ENCODE peak calls at places on chromosome X, in nine cellular contexts. One of them, this sample, is unnamed.

GRCh38 chrX:139905743-139906142 is 27.1 kb downstream of the ATP11C start:
- DNase-seq in HCT116: no peak
- DNase-seq in stomach: no peak
- DNase-seq in GM12878: no peak
- DNase-seq in HepG2: no peak
- DNase-seq in upper lobe of left lung: no peak
- DNase-seq in sigmoid colon: no peak
- DNase-seq in H1: no peak
- DNase-seq in breast epithelium: no peak
- DNase-seq in this sample: no peak

GRCh38 chrX:49726966-49727365 is 31.2 kb upstream of the PAGE1 start:
- DNase-seq in breast epithelium: no peak
- DNase-seq in GM12878: no peak
- DNase-seq in HepG2: no peak
- DNase-seq in stomach: no peak
- DNase-seq in sigmoid colon: no peak
- DNase-seq in H1: no peak
- DNase-seq in upper lobe of left lung: no peak
- DNase-seq in HCT116: no peak
- DNase-seq in this sample: no peak

GRCh38 chrX:1400731-1401471 is 9.0 kb upstream of the SLC25A6 start:
- DNase-seq in upper lobe of left lung: no peak
- DNase-seq in H1: peak
- DNase-seq in HepG2: peak
- DNase-seq in breast epithelium: no peak
- DNase-seq in stomach: no peak
- DNase-seq in HCT116: peak
- DNase-seq in sigmoid colon: peak
- DNase-seq in GM12878: no peak
- DNase-seq in this sample: no peak

GRCh38 chrX:46461653-46462191 is 83.5 kb downstream of the ZNF674 start:
- DNase-seq in upper lobe of left lung: no peak
- DNase-seq in GM12878: peak
- DNase-seq in H1: no peak
- DNase-seq in breast epithelium: no peak
- DNase-seq in HCT116: no peak
- DNase-seq in HepG2: no peak
- DNase-seq in stomach: no peak
- DNase-seq in sigmoid colon: no peak
- DNase-seq in this sample: no peak

GRCh38 chrX:38864165-38864564 is 62.9 kb downstream of the MID1IP1 start:
- DNase-seq in sigmoid colon: no peak
- DNase-seq in breast epithelium: no peak
- DNase-seq in HepG2: no peak
- DNase-seq in HCT116: no peak
- DNase-seq in stomach: no peak
- DNase-seq in GM12878: no peak
- DNase-seq in H1: no peak
- DNase-seq in upper lobe of left lung: no peak
- DNase-seq in this sample: no peak

GRCh38 chrX:132497432-132497831 is 8.6 kb upstream of the MBNL3 start:
- DNase-seq in HepG2: no peak
- DNase-seq in breast epithelium: no peak
- DNase-seq in stomach: no peak
- DNase-seq in upper lobe of left lung: no peak
- DNase-seq in GM12878: no peak
- DNase-seq in H1: no peak
- DNase-seq in sigmoid colon: no peak
- DNase-seq in HCT116: no peak
- DNase-seq in this sample: no peak

GRCh38 chrX:7689791-7690412 is 153.1 kb upstream of the VCX start:
- DNase-seq in GM12878: no peak
- DNase-seq in HepG2: no peak
- DNase-seq in stomach: no peak
- DNase-seq in HCT116: no peak
- DNase-seq in sigmoid colon: no peak
- DNase-seq in H1: no peak
- DNase-seq in breast epithelium: no peak
- DNase-seq in upper lobe of left lung: no peak
- DNase-seq in this sample: no peak

GRCh38 chrX:40663078-40663740 is 15.8 kb upstream of the CXorf38 start:
- DNase-seq in upper lobe of left lung: no peak
- DNase-seq in HCT116: no peak
- DNase-seq in GM12878: no peak
- DNase-seq in breast epithelium: no peak
- DNase-seq in sigmoid colon: no peak
- DNase-seq in H1: no peak
- DNase-seq in stomach: no peak
- DNase-seq in HepG2: no peak
- DNase-seq in this sample: no peak

GRCh38 chrX:31136144-31136572 is 64.3 kb upstream of the FTHL17 start:
- DNase-seq in upper lobe of left lung: no peak
- DNase-seq in sigmoid colon: no peak
- DNase-seq in HCT116: no peak
- DNase-seq in H1: no peak
- DNase-seq in stomach: no peak
- DNase-seq in HepG2: no peak
- DNase-seq in breast epithelium: no peak
- DNase-seq in GM12878: peak
- DNase-seq in this sample: no peak

GRCh38 chrX:6856471-6856870 is 291.0 kb upstream of the STS start:
- DNase-seq in stomach: no peak
- DNase-seq in breast epithelium: no peak
- DNase-seq in H1: no peak
- DNase-seq in HCT116: no peak
- DNase-seq in HepG2: no peak
- DNase-seq in sigmoid colon: no peak
- DNase-seq in upper lobe of left lung: no peak
- DNase-seq in GM12878: no peak
- DNase-seq in this sample: no peak

GRCh38 chrX:147917700-147918694 is 6.3 kb downstream of the FMR1 start:
- DNase-seq in HepG2: no peak
- DNase-seq in breast epithelium: no peak
- DNase-seq in upper lobe of left lung: no peak
- DNase-seq in GM12878: peak
- DNase-seq in sigmoid colon: no peak
- DNase-seq in H1: no peak
- DNase-seq in stomach: no peak
- DNase-seq in HCT116: no peak
- DNase-seq in this sample: no peak

GRCh38 chrX:7746861-7747260 is 96.1 kb upstream of the VCX start:
- DNase-seq in GM12878: no peak
- DNase-seq in sigmoid colon: no peak
- DNase-seq in HepG2: no peak
- DNase-seq in upper lobe of left lung: no peak
- DNase-seq in H1: no peak
- DNase-seq in HCT116: no peak
- DNase-seq in breast epithelium: no peak
- DNase-seq in stomach: no peak
- DNase-seq in this sample: no peak

GRCh38 chrX:106263817-106264216 is 95.7 kb downstream of the PWWP3B start:
- DNase-seq in sigmoid colon: no peak
- DNase-seq in GM12878: no peak
- DNase-seq in H1: no peak
- DNase-seq in upper lobe of left lung: no peak
- DNase-seq in HepG2: no peak
- DNase-seq in breast epithelium: no peak
- DNase-seq in stomach: no peak
- DNase-seq in HCT116: no peak
- DNase-seq in this sample: no peak

GRCh38 chrX:10177620-10178019 is 20.8 kb downstream of the CLCN4 start:
- DNase-seq in stomach: no peak
- DNase-seq in breast epithelium: no peak
- DNase-seq in upper lobe of left lung: no peak
- DNase-seq in H1: no peak
- DNase-seq in HCT116: no peak
- DNase-seq in HepG2: no peak
- DNase-seq in GM12878: no peak
- DNase-seq in sigmoid colon: no peak
- DNase-seq in this sample: no peak

DNA sequence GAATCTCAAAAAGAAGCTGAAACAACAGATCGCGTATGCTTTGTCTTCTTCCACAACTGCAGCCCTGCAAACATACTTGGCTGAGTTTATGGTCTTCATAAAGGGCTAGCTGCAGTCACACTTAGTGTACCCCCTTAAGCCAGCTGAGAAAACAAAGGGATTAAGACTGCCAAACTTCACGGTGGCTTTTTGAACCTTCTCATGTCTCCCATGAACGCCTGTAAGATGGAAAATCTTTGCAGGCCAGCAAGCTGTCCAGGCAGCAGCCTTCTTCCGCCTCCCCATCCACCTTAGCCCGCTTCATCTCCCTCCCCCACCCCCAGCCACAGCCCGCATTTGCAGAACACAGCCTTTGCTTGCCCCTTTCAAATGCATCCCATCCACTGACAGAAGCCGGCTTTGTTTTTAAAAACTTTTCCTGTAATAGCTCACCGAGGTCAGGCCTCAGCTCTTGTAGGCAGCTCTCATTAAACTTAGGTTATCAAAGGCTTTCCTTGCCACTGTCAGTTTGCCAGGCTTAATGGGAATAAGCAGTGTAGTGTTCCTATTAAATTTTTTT is 113.8 kb upstream of the FAM9B start:
- DNase-seq in HepG2: no peak
- DNase-seq in H1: peak
- DNase-seq in GM12878: no peak
- DNase-seq in stomach: no peak
- DNase-seq in upper lobe of left lung: no peak
- DNase-seq in breast epithelium: no peak
- DNase-seq in sigmoid colon: no peak
- DNase-seq in HCT116: no peak
- DNase-seq in this sample: no peak
- TF ChIP-seq CTCF in HepG2: no peak
- TF ChIP-seq CTCF in H1: no peak
- TF ChIP-seq CTCF in GM12878: no peak
- TF ChIP-seq CTCF in stomach: no peak
- TF ChIP-seq CTCF in upper lobe of left lung: no peak
- TF ChIP-seq CTCF in breast epithelium: no peak
- TF ChIP-seq CTCF in sigmoid colon: no peak
- TF ChIP-seq CTCF in HCT116: no peak
- TF ChIP-seq CTCF in this sample: no peak

GRCh38 chrX:75229774-75230173 is 44.1 kb upstream of the UPRT start:
- DNase-seq in upper lobe of left lung: no peak
- DNase-seq in GM12878: peak
- DNase-seq in HepG2: no peak
- DNase-seq in H1: no peak
- DNase-seq in HCT116: no peak
- DNase-seq in stomach: no peak
- DNase-seq in breast epithelium: no peak
- DNase-seq in sigmoid colon: no peak
- DNase-seq in this sample: no peak
- H3K27ac ChIP-seq in upper lobe of left lung: no peak
- H3K27ac ChIP-seq in GM12878: no peak
- H3K27ac ChIP-seq in HepG2: no peak
- H3K27ac ChIP-seq in H1: no peak
- H3K27ac ChIP-seq in HCT116: no peak
- H3K27ac ChIP-seq in stomach: no peak
- H3K27ac ChIP-seq in breast epithelium: no peak
- H3K27ac ChIP-seq in sigmoid colon: no peak
- H3K27ac ChIP-seq in this sample: no peak

GRCh38 chrX:152958524-152959465 is 35.1 kb downstream of the PNMA5 start:
- DNase-seq in breast epithelium: peak
- DNase-seq in H1: peak
- DNase-seq in sigmoid colon: peak
- DNase-seq in GM12878: peak
- DNase-seq in upper lobe of left lung: peak
- DNase-seq in stomach: peak
- DNase-seq in HepG2: peak
- DNase-seq in HCT116: peak
- DNase-seq in this sample: peak
- TF ChIP-seq POLR2AphosphoS5 in breast epithelium: no peak
- TF ChIP-seq POLR2AphosphoS5 in H1: no peak
- TF ChIP-seq POLR2AphosphoS5 in sigmoid colon: peak
- TF ChIP-seq POLR2AphosphoS5 in GM12878: no peak
- TF ChIP-seq POLR2AphosphoS5 in upper lobe of left lung: no peak
- TF ChIP-seq POLR2AphosphoS5 in stomach: peak
- TF ChIP-seq POLR2AphosphoS5 in HepG2: no peak
- TF ChIP-seq POLR2AphosphoS5 in HCT116: peak
- TF ChIP-seq POLR2AphosphoS5 in this sample: peak

GRCh38 chrX:153927936-153928760 is 2.1 kb upstream of the ARHGAP4 start:
- DNase-seq in HCT116: peak
- DNase-seq in breast epithelium: peak
- DNase-seq in stomach: peak
- DNase-seq in sigmoid colon: peak
- DNase-seq in GM12878: peak
- DNase-seq in HepG2: peak
- DNase-seq in upper lobe of left lung: peak
- DNase-seq in H1: peak
- DNase-seq in this sample: peak
- TF ChIP-seq CTCF in HCT116: peak
- TF ChIP-seq CTCF in breast epithelium: no peak
- TF ChIP-seq CTCF in stomach: no peak
- TF ChIP-seq CTCF in sigmoid colon: no peak
- TF ChIP-seq CTCF in GM12878: no peak
- TF ChIP-seq CTCF in HepG2: peak
- TF ChIP-seq CTCF in upper lobe of left lung: peak
- TF ChIP-seq CTCF in H1: no peak
- TF ChIP-seq CTCF in this sample: no peak

GRCh38 chrX:133961046-133961445 is 24.3 kb downstream of the GPC3 start:
- DNase-seq in sigmoid colon: no peak
- DNase-seq in H1: no peak
- DNase-seq in stomach: no peak
- DNase-seq in HCT116: no peak
- DNase-seq in upper lobe of left lung: no peak
- DNase-seq in HepG2: no peak
- DNase-seq in breast epithelium: no peak
- DNase-seq in GM12878: no peak
- DNase-seq in this sample: no peak

GRCh38 chrX:133966199-133966598 is 19.2 kb downstream of the GPC3 start:
- DNase-seq in sigmoid colon: no peak
- DNase-seq in stomach: no peak
- DNase-seq in HepG2: no peak
- DNase-seq in HCT116: no peak
- DNase-seq in breast epithelium: no peak
- DNase-seq in H1: no peak
- DNase-seq in GM12878: no peak
- DNase-seq in upper lobe of left lung: no peak
- DNase-seq in this sample: no peak

GRCh38 chrX:133968109-133968508 is 17.3 kb downstream of the GPC3 start:
- DNase-seq in GM12878: no peak
- DNase-seq in HepG2: no peak
- DNase-seq in HCT116: no peak
- DNase-seq in sigmoid colon: no peak
- DNase-seq in upper lobe of left lung: no peak
- DNase-seq in breast epithelium: no peak
- DNase-seq in stomach: no peak
- DNase-seq in H1: no peak
- DNase-seq in this sample: no peak

GRCh38 chrX:133969191-133969590 is 16.2 kb downstream of the GPC3 start:
- DNase-seq in GM12878: no peak
- DNase-seq in stomach: no peak
- DNase-seq in sigmoid colon: no peak
- DNase-seq in H1: no peak
- DNase-seq in upper lobe of left lung: no peak
- DNase-seq in breast epithelium: no peak
- DNase-seq in HepG2: no peak
- DNase-seq in HCT116: no peak
- DNase-seq in this sample: no peak

DNA sequence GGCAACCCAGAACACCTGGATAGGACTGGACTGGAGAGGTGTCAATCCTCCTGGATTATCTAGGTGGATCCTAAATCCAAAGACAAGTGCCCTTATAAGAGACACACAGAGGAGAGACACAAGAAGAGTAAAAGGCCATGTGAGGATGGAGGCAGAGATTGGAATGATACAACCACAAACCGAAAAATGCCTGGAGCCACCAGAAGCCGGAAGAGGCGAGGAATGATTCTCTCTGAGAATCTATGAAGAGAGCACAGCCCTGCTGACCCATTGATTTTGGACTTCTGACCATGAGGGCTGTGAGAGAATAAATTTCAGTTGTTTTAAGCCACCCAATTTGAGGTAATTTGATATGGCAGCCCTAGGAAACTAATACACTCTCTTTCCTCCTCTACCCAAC is 20.1 kb downstream of the GPC3 start:
- DNase-seq in sigmoid colon: no peak
- DNase-seq in HepG2: no peak
- DNase-seq in stomach: no peak
- DNase-seq in upper lobe of left lung: no peak
- DNase-seq in breast epithelium: no peak
- DNase-seq in H1: no peak
- DNase-seq in GM12878: no peak
- DNase-seq in HCT116: no peak
- DNase-seq in this sample: no peak
- H3K27ac ChIP-seq in sigmoid colon: no peak
- H3K27ac ChIP-seq in HepG2: peak
- H3K27ac ChIP-seq in stomach: no peak
- H3K27ac ChIP-seq in upper lobe of left lung: no peak
- H3K27ac ChIP-seq in breast epithelium: no peak
- H3K27ac ChIP-seq in H1: no peak
- H3K27ac ChIP-seq in GM12878: no peak
- H3K27ac ChIP-seq in HCT116: no peak
- H3K27ac ChIP-seq in this sample: no peak